ENCODE peak calls at places on chromosomes 7 and 10, in five cellular contexts. Q, L, V, S and A are unnamed samples.
A peak's percentile ranks its signal among the peaks of the same experiment; 100 is the strongest.

GRCh38 chr10:127033569-127034175 is 128.4 kb downstream of the DOCK1 start:
- DNase-seq in S (no peak), Q (no peak), V (no peak), L (no peak), A (no peak)

GRCh38 chr10:132878730-132879407 is 63.5 kb downstream of the CFAP46 start:
- DNase-seq in V (no peak), S (no peak), Q (no peak), L (no peak), A (peak; percentile 68)

GRCh38 chr10:118698421-118698820 is 56.3 kb downstream of the CACUL1 start:
- DNase-seq in L (no peak), V (peak; percentile 67), Q (no peak), S (peak; percentile 13), A (no peak)

GRCh38 chr10:49831352-49832040 is 69.4 kb upstream of the OGDHL start:
- DNase-seq in V (no peak), L (no peak), Q (no peak), S (no peak), A (no peak)

GRCh38 chr7:156064921-156065386 is 252.7 kb upstream of the SHH start:
- DNase-seq in V (no peak), Q (no peak), L (no peak), S (no peak), A (no peak)

GRCh38 chr7:69962856-69963149 is 364.5 kb downstream of the AUTS2 start:
- DNase-seq in L (no peak), Q (no peak), V (no peak), S (no peak), A (no peak)

GRCh38 chr7:130875265-130875741 is 141.3 kb upstream of the KLF14 start:
- DNase-seq in Q (peak; percentile 60), S (peak; percentile 67), L (no peak), V (no peak), A (no peak)

GRCh38 chr10:92688927-92689662 is 660 bp upstream of the HHEX start:
- DNase-seq in Q (peak; percentile 69), V (no peak), S (peak; percentile 34), L (no peak), A (peak; percentile 81)

GRCh38 chr7:47947355-47947749 is 914 bp downstream of the PKD1L1 start:
- DNase-seq in L (no peak), V (no peak), Q (no peak), S (no peak), A (no peak)

GRCh38 chr10:98383869-98384268 is 31.1 kb downstream of the PYROXD2 start:
- DNase-seq in Q (no peak), V (no peak), S (no peak), L (no peak), A (no peak)

GRCh38 chr10:13812804-13813203 is 226.0 kb downstream of the PRPF18 start:
- DNase-seq in Q (no peak), V (no peak), S (no peak), L (no peak), A (no peak)

GRCh38 chr10:132265878-132266496 is 41.8 kb downstream of the STK32C start:
- DNase-seq in S (no peak), Q (peak; percentile 14), L (no peak), V (no peak), A (no peak)

GRCh38 chr10:62075912-62076311 is 174.4 kb downstream of the ARID5B start:
- DNase-seq in Q (no peak), V (no peak), S (no peak), L (no peak), A (no peak)

GRCh38 chr7:18457832-18458231 is 37.7 kb upstream of the HDAC9 start:
- DNase-seq in S (no peak), Q (no peak), L (no peak), V (no peak), A (no peak)

GRCh38 chr10:93493162-93493561 is 3.2 kb upstream of the CEP55 start:
- DNase-seq in S (no peak), L (no peak), Q (no peak), V (no peak), A (no peak)

GRCh38 chr10:79346012-79346340 is 1.3 kb upstream of the PPIF start:
- DNase-seq in S (no peak), Q (no peak), V (no peak), L (no peak), A (no peak)

GRCh38 chr7:17530741-17531417 is 232.4 kb downstream of the AHR start:
- DNase-seq in L (no peak), S (no peak), Q (no peak), V (no peak), A (no peak)